ENCODE peak calls at places on chromosomes 12 and 14, in six cellular contexts. One of them, this sample, is unnamed.

GRCh38 chr12:68785358-68785757 is 22.6 kb upstream of the MDM2 start:
- DNase-seq in progenitor cell of endocrine pancreas: no peak
- DNase-seq in Peyer's patch: no peak
- DNase-seq in HFF-Myc: no peak
- DNase-seq in lung: no peak
- DNase-seq in C1 segment of cervical spinal cord: no peak
- DNase-seq in this sample: no peak

GRCh38 chr14:105899071-105899641 is 372.8 kb downstream of the TMEM121 start:
- DNase-seq in progenitor cell of endocrine pancreas: no peak
- DNase-seq in Peyer's patch: no peak
- DNase-seq in HFF-Myc: no peak
- DNase-seq in lung: no peak
- DNase-seq in C1 segment of cervical spinal cord: no peak
- DNase-seq in this sample: no peak

GRCh38 chr12:71469235-71469873 is 29.8 kb downstream of the LGR5 start:
- DNase-seq in progenitor cell of endocrine pancreas: no peak
- DNase-seq in Peyer's patch: no peak
- DNase-seq in HFF-Myc: no peak
- DNase-seq in lung: no peak
- DNase-seq in C1 segment of cervical spinal cord: no peak
- DNase-seq in this sample: no peak

GRCh38 chr14:36555998-36556743 is 26.2 kb downstream of the NKX2-8 start:
- DNase-seq in progenitor cell of endocrine pancreas: no peak
- DNase-seq in Peyer's patch: no peak
- DNase-seq in HFF-Myc: no peak
- DNase-seq in lung: no peak
- DNase-seq in C1 segment of cervical spinal cord: no peak
- DNase-seq in this sample: no peak

GRCh38 chr12:108307006-108307405 is 32.1 kb downstream of the CMKLR1 start:
- DNase-seq in progenitor cell of endocrine pancreas: no peak
- DNase-seq in Peyer's patch: no peak
- DNase-seq in HFF-Myc: peak; percentile 54
- DNase-seq in lung: no peak
- DNase-seq in C1 segment of cervical spinal cord: no peak
- DNase-seq in this sample: peak; percentile 57

GRCh38 chr12:33265900-33266299 is 173.7 kb downstream of the SYT10 start:
- DNase-seq in progenitor cell of endocrine pancreas: no peak
- DNase-seq in Peyer's patch: no peak
- DNase-seq in HFF-Myc: no peak
- DNase-seq in lung: no peak
- DNase-seq in C1 segment of cervical spinal cord: no peak
- DNase-seq in this sample: no peak

GRCh38 chr12:79360269-79360668 is 330.5 kb downstream of the PAWR start:
- DNase-seq in progenitor cell of endocrine pancreas: no peak
- DNase-seq in Peyer's patch: no peak
- DNase-seq in HFF-Myc: no peak
- DNase-seq in lung: no peak
- DNase-seq in C1 segment of cervical spinal cord: no peak
- DNase-seq in this sample: no peak

GRCh38 chr12:88693837-88694445 is 113.7 kb upstream of the KITLG start:
- DNase-seq in progenitor cell of endocrine pancreas: no peak
- DNase-seq in Peyer's patch: no peak
- DNase-seq in HFF-Myc: no peak
- DNase-seq in lung: no peak
- DNase-seq in C1 segment of cervical spinal cord: no peak
- DNase-seq in this sample: no peak

GRCh38 chr12:110934093-110934852 is 13.9 kb upstream of the MYL2 start:
- DNase-seq in progenitor cell of endocrine pancreas: no peak
- DNase-seq in Peyer's patch: no peak
- DNase-seq in HFF-Myc: no peak
- DNase-seq in lung: no peak
- DNase-seq in C1 segment of cervical spinal cord: no peak
- DNase-seq in this sample: no peak

GRCh38 chr14:91858536-91859275 is 8.6 kb downstream of the TC2N start:
- DNase-seq in progenitor cell of endocrine pancreas: no peak
- DNase-seq in Peyer's patch: no peak
- DNase-seq in HFF-Myc: peak; percentile 82
- DNase-seq in lung: no peak
- DNase-seq in C1 segment of cervical spinal cord: no peak
- DNase-seq in this sample: peak; percentile 85

GRCh38 chr12:6424848-6425247 is 19.9 kb upstream of the CD27 start:
- DNase-seq in progenitor cell of endocrine pancreas: no peak
- DNase-seq in Peyer's patch: no peak
- DNase-seq in HFF-Myc: no peak
- DNase-seq in lung: no peak
- DNase-seq in C1 segment of cervical spinal cord: no peak
- DNase-seq in this sample: no peak

GRCh38 chr12:12693111-12693671 is 2.8 kb downstream of the GPR19 start:
- DNase-seq in progenitor cell of endocrine pancreas: no peak
- DNase-seq in Peyer's patch: no peak
- DNase-seq in HFF-Myc: no peak
- DNase-seq in lung: no peak
- DNase-seq in C1 segment of cervical spinal cord: no peak
- DNase-seq in this sample: no peak

GRCh38 chr14:73833530-73834257 is 17.9 kb upstream of the PTGR2 start:
- DNase-seq in progenitor cell of endocrine pancreas: no peak
- DNase-seq in Peyer's patch: no peak
- DNase-seq in HFF-Myc: no peak
- DNase-seq in lung: no peak
- DNase-seq in C1 segment of cervical spinal cord: peak; percentile 20
- DNase-seq in this sample: no peak

GRCh38 chr14:98187302-98187701 is 1084.7 kb downstream of the BCL11B start:
- DNase-seq in progenitor cell of endocrine pancreas: no peak
- DNase-seq in Peyer's patch: no peak
- DNase-seq in HFF-Myc: no peak
- DNase-seq in lung: no peak
- DNase-seq in C1 segment of cervical spinal cord: no peak
- DNase-seq in this sample: no peak

GRCh38 chr14:65073605-65074201 is 28.6 kb downstream of the MAX start:
- DNase-seq in progenitor cell of endocrine pancreas: no peak
- DNase-seq in Peyer's patch: no peak
- DNase-seq in HFF-Myc: no peak
- DNase-seq in lung: no peak
- DNase-seq in C1 segment of cervical spinal cord: no peak
- DNase-seq in this sample: no peak

GRCh38 chr14:60931206-60931605 is 49.7 kb downstream of the TRMT5 start:
- DNase-seq in progenitor cell of endocrine pancreas: no peak
- DNase-seq in Peyer's patch: no peak
- DNase-seq in HFF-Myc: no peak
- DNase-seq in lung: no peak
- DNase-seq in C1 segment of cervical spinal cord: no peak
- DNase-seq in this sample: no peak

GRCh38 chr12:31474751-31475150 is 116.2 kb downstream of the DENND5B start:
- DNase-seq in progenitor cell of endocrine pancreas: no peak
- DNase-seq in Peyer's patch: no peak
- DNase-seq in HFF-Myc: no peak
- DNase-seq in lung: no peak
- DNase-seq in C1 segment of cervical spinal cord: no peak
- DNase-seq in this sample: no peak

GRCh38 chr12:52828156-52829090 is 5.7 kb downstream of the KRT79 start:
- DNase-seq in progenitor cell of endocrine pancreas: no peak
- DNase-seq in Peyer's patch: no peak
- DNase-seq in HFF-Myc: no peak
- DNase-seq in lung: no peak
- DNase-seq in C1 segment of cervical spinal cord: no peak
- DNase-seq in this sample: no peak

GRCh38 chr12:42039146-42039545 is 105.5 kb downstream of the GXYLT1 start:
- DNase-seq in progenitor cell of endocrine pancreas: no peak
- DNase-seq in Peyer's patch: no peak
- DNase-seq in HFF-Myc: peak; percentile 9
- DNase-seq in lung: no peak
- DNase-seq in C1 segment of cervical spinal cord: no peak
- DNase-seq in this sample: peak; percentile 14

GRCh38 chr12:34275129-34275528 is 252.8 kb downstream of the ALG10 start:
- DNase-seq in progenitor cell of endocrine pancreas: no peak
- DNase-seq in Peyer's patch: no peak
- DNase-seq in HFF-Myc: no peak
- DNase-seq in lung: no peak
- DNase-seq in C1 segment of cervical spinal cord: no peak
- DNase-seq in this sample: no peak

GRCh38 chr12:108854055-108854452 is 3.3 kb downstream of the SSH1 start:
- DNase-seq in progenitor cell of endocrine pancreas: no peak
- DNase-seq in Peyer's patch: no peak
- DNase-seq in HFF-Myc: no peak
- DNase-seq in lung: no peak
- DNase-seq in C1 segment of cervical spinal cord: no peak
- DNase-seq in this sample: peak; percentile 88

GRCh38 chr14:104523546-104523935 is 56.0 kb upstream of the C14orf180 start:
- DNase-seq in progenitor cell of endocrine pancreas: no peak
- DNase-seq in Peyer's patch: no peak
- DNase-seq in HFF-Myc: no peak
- DNase-seq in lung: no peak
- DNase-seq in C1 segment of cervical spinal cord: no peak
- DNase-seq in this sample: no peak

GRCh38 chr12:116150001-116150400 is 127.5 kb downstream of the MED13L start:
- DNase-seq in progenitor cell of endocrine pancreas: no peak
- DNase-seq in Peyer's patch: no peak
- DNase-seq in HFF-Myc: no peak
- DNase-seq in lung: no peak
- DNase-seq in C1 segment of cervical spinal cord: no peak
- DNase-seq in this sample: no peak

This sample was measured in GM04504.